ENCODE peak calls at places on chromosomes 3 and 15, in seven cellular contexts. One of them, this sample, is unnamed.

GRCh38 chr15:61182955-61183354 is 46.1 kb downstream of the RORA start:
- DNase-seq in nucleus accumbens: no peak
- DNase-seq in thyroid gland: no peak
- DNase-seq in effector CD4-positive, alpha-beta T cell: no peak
- DNase-seq in NCI-H748 treated with DMSO at 0.1 percent for 48 hours: no peak
- DNase-seq in mesothelial cell of epicardium: no peak
- DNase-seq in AG04450: no peak
- DNase-seq in this sample: no peak

GRCh38 chr15:75646944-75647364 is 758 bp upstream of the SNX33 start:
- DNase-seq in nucleus accumbens: no peak
- DNase-seq in thyroid gland: peak
- DNase-seq in effector CD4-positive, alpha-beta T cell: no peak
- DNase-seq in NCI-H748 treated with DMSO at 0.1 percent for 48 hours: no peak
- DNase-seq in mesothelial cell of epicardium: no peak
- DNase-seq in AG04450: no peak
- DNase-seq in this sample: peak

GRCh38 chr3:179558742-179559364 is 3.9 kb upstream of the ACTL6A start:
- DNase-seq in nucleus accumbens: peak
- DNase-seq in thyroid gland: peak
- DNase-seq in effector CD4-positive, alpha-beta T cell: peak
- DNase-seq in NCI-H748 treated with DMSO at 0.1 percent for 48 hours: peak
- DNase-seq in mesothelial cell of epicardium: no peak
- DNase-seq in AG04450: no peak
- DNase-seq in this sample: peak

GRCh38 chr3:53221345-53221744 is 34.5 kb downstream of the TKT start:
- DNase-seq in nucleus accumbens: no peak
- DNase-seq in thyroid gland: no peak
- DNase-seq in effector CD4-positive, alpha-beta T cell: no peak
- DNase-seq in NCI-H748 treated with DMSO at 0.1 percent for 48 hours: no peak
- DNase-seq in mesothelial cell of epicardium: no peak
- DNase-seq in AG04450: no peak
- DNase-seq in this sample: no peak

GRCh38 chr15:49330166-49330565 is 92.9 kb upstream of the FGF7 start:
- DNase-seq in nucleus accumbens: no peak
- DNase-seq in thyroid gland: no peak
- DNase-seq in effector CD4-positive, alpha-beta T cell: no peak
- DNase-seq in NCI-H748 treated with DMSO at 0.1 percent for 48 hours: no peak
- DNase-seq in mesothelial cell of epicardium: no peak
- DNase-seq in AG04450: no peak
- DNase-seq in this sample: no peak

GRCh38 chr15:77186518-77187095 is 115.7 kb upstream of the TSPAN3 start:
- DNase-seq in nucleus accumbens: no peak
- DNase-seq in thyroid gland: no peak
- DNase-seq in effector CD4-positive, alpha-beta T cell: no peak
- DNase-seq in NCI-H748 treated with DMSO at 0.1 percent for 48 hours: no peak
- DNase-seq in mesothelial cell of epicardium: no peak
- DNase-seq in AG04450: peak
- DNase-seq in this sample: no peak

GRCh38 chr15:34650177-34650576 is 66.7 kb upstream of the GOLGA8B start:
- DNase-seq in nucleus accumbens: no peak
- DNase-seq in thyroid gland: no peak
- DNase-seq in effector CD4-positive, alpha-beta T cell: no peak
- DNase-seq in NCI-H748 treated with DMSO at 0.1 percent for 48 hours: no peak
- DNase-seq in mesothelial cell of epicardium: no peak
- DNase-seq in AG04450: peak
- DNase-seq in this sample: no peak

GRCh38 chr3:156816091-156816793 is 9.9 kb upstream of the LEKR1 start:
- DNase-seq in nucleus accumbens: no peak
- DNase-seq in thyroid gland: peak
- DNase-seq in effector CD4-positive, alpha-beta T cell: peak
- DNase-seq in NCI-H748 treated with DMSO at 0.1 percent for 48 hours: no peak
- DNase-seq in mesothelial cell of epicardium: no peak
- DNase-seq in AG04450: no peak
- DNase-seq in this sample: peak

GRCh38 chr15:91338763-91339162 is 238.7 kb downstream of the SV2B start:
- DNase-seq in nucleus accumbens: no peak
- DNase-seq in thyroid gland: peak
- DNase-seq in effector CD4-positive, alpha-beta T cell: no peak
- DNase-seq in NCI-H748 treated with DMSO at 0.1 percent for 48 hours: no peak
- DNase-seq in mesothelial cell of epicardium: peak
- DNase-seq in AG04450: no peak
- DNase-seq in this sample: peak